ENCODE peak calls at places on chromosomes 5 and 9, in five cellular contexts. K, N, I, M and A are unnamed samples.

GRCh38 chr5:93715327-93715726 is 26.1 kb downstream of the POU5F2 start:
- DNase-seq in K (no peak), N (no peak), I (no peak), M (no peak), A (no peak)

GRCh38 chr5:64176301-64176700 is 10.7 kb downstream of the RNF180 start:
- DNase-seq in K (no peak), N (no peak), I (no peak), M (no peak), A (no peak)

GRCh38 chr5:9588254-9588653 is 41.9 kb downstream of the TAS2R1 start:
- DNase-seq in K (no peak), N (no peak), I (no peak), M (no peak), A (no peak)

GRCh38 chr9:134739660-134739968 is 98.0 kb downstream of the COL5A1 start:
- DNase-seq in K (no peak), N (no peak), I (no peak), M (no peak), A (no peak)

GRCh38 chr9:100472725-100473261 is at the start of gene TMEFF1:
- DNase-seq in K (peak), N (peak), I (no peak), M (peak), A (no peak)

GRCh38 chr5:158384535-158385421 is 525.8 kb upstream of the CLINT1 start:
- DNase-seq in K (no peak), N (no peak), I (no peak), M (peak), A (no peak)

GRCh38 chr5:96703384-96703910 is 41.3 kb downstream of the CAST start:
- DNase-seq in K (no peak), N (no peak), I (no peak), M (no peak), A (no peak)

GRCh38 chr5:122788996-122789395 is 14.1 kb downstream of the SNX2 start:
- DNase-seq in K (no peak), N (no peak), I (no peak), M (no peak), A (no peak)

GRCh38 chr5:128799945-128800344 is 165.3 kb upstream of the SLC27A6 start:
- DNase-seq in K (no peak), N (no peak), I (no peak), M (no peak), A (no peak)

GRCh38 chr5:982377-983237 is 26.0 kb upstream of the NKD2 start:
- DNase-seq in K (no peak), N (no peak), I (no peak), M (no peak), A (no peak)

GRCh38 chr9:133691659-133692363 is 46.3 kb downstream of the SARDH start:
- DNase-seq in K (no peak), N (no peak), I (no peak), M (peak), A (no peak)

GRCh38 chr5:164277720-164278119 is 772.3 kb downstream of the MAT2B start:
- DNase-seq in K (no peak), N (no peak), I (no peak), M (no peak), A (no peak)

GRCh38 chr9:104993291-104993963 is 65.5 kb upstream of the ABCA1 start:
- DNase-seq in K (no peak), N (no peak), I (no peak), M (peak), A (peak)

GRCh38 chr5:149254506-149254905 is 17.2 kb upstream of the AFAP1L1 start:
- DNase-seq in K (no peak), N (no peak), I (no peak), M (peak), A (no peak)

GRCh38 chr9:34124923-34125322 is 1.6 kb downstream of the DCAF12 start:
- DNase-seq in K (no peak), N (no peak), I (no peak), M (no peak), A (no peak)